ENCODE peak calls at places on chromosome 16, in eight cellular contexts. I, B, R, J, A, F, W and Y are unnamed samples.

GRCh38 chr16:26777821-26778220 is 288.9 kb upstream of the C16orf82 start:
- DNase-seq in I (no peak), A (no peak), B (no peak), W (no peak), J (no peak), R (no peak), F (no peak), Y (no peak)

GRCh38 chr16:12356622-12357365 is 380.3 kb downstream of the SNX29 start:
- DNase-seq in B (no peak), A (no peak), J (peak; percentile 53), F (peak; percentile 12), R (no peak), W (no peak), I (no peak), Y (no peak)

GRCh38 chr16:20675488-20676267 is 21.8 kb downstream of the ACSM1 start:
- DNase-seq in W (peak; percentile 49), A (no peak), I (no peak), B (peak; percentile 76), F (no peak), R (peak; percentile 74), J (no peak), Y (peak; percentile 52)

GRCh38 chr16:28863929-28864886 is 565 bp downstream of the SH2B1 start:
- DNase-seq in A (no peak), B (no peak), W (no peak), F (no peak), R (peak; percentile 29), I (peak; percentile 48), J (no peak), Y (no peak)

GRCh38 chr16:87014112-87014511 is 303.1 kb downstream of the C16orf95 start:
- DNase-seq in B (no peak), A (no peak), W (no peak), J (no peak), I (no peak), F (no peak), R (no peak), Y (no peak)

GRCh38 chr16:84065536-84066132 is 23.0 kb upstream of the SLC38A8 start:
- DNase-seq in A (no peak), R (peak; percentile 44), W (no peak), F (peak; percentile 66), J (peak; percentile 59), I (peak; percentile 65), B (peak; percentile 47), Y (no peak)

GRCh38 chr16:66842765-66843164 is 1.4 kb upstream of the CA7 start:
- DNase-seq in J (no peak), R (peak; percentile 47), F (no peak), I (no peak), B (no peak), A (no peak), W (no peak), Y (no peak)

GRCh38 chr16:85471469-85472431 is 141.4 kb upstream of the GSE1 start:
- DNase-seq in I (no peak), J (peak; percentile 31), R (peak; percentile 14), B (peak; percentile 83), W (peak; percentile 77), A (no peak), F (no peak), Y (peak; percentile 82)

GRCh38 chr16:86718118-86718517 is 139.8 kb downstream of the FOXL1 start:
- DNase-seq in A (no peak), W (no peak), I (peak; percentile 13), B (peak; percentile 25), J (no peak), R (peak; percentile 91), F (no peak), Y (peak; percentile 76)

DNA sequence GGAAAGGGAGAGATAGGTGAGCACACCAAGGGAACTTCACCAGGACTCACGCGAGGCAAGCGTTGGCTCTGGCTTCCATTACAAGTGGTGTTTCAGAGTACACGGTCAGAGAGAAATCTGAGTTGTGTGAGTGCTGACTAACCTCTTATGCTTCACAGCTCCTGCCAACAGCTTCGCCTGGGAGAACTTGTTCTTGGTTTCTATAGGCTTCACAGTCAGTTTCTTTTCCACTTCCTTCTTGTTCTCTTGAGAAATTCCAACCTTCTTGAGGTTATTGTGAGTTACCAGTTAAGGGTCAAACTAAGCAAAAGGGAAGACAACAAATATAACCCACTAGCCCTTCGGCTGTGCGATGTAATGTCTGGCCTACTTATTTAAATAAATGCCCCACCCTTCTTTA is 18.9 kb downstream of the PSME3IP1 start:
- DNase-seq in R (peak; percentile 17), A (no peak), W (peak; percentile 66), B (peak; percentile 35), J (no peak), F (no peak), I (peak; percentile 75), Y (no peak)
- H3K4me1 ChIP-seq in R (no peaks in the 10 kb centered on the region), A (peaks cover 10% of the 10 kb centered on the region), W (peaks cover 30% of the 10 kb centered on the region), B (peaks cover 7% of the 10 kb centered on the region), J (peaks cover 10% of the 10 kb centered on the region), F (no peaks in the 10 kb centered on the region), I (no peaks in the 10 kb centered on the region), Y (no peaks in the 10 kb centered on the region)

GRCh38 chr16:89473136-89473712 is 17.1 kb downstream of the ANKRD11 start:
- DNase-seq in I (no peak), R (no peak), B (no peak), F (no peak), W (no peak), A (no peak), J (no peak), Y (no peak)
- H3K4me1 ChIP-seq in I (peaks cover 14% of the 10 kb centered on the region), R (peaks cover 71% of the 10 kb centered on the region), B (peaks cover 16% of the 10 kb centered on the region), F (peaks cover 2% of the 10 kb centered on the region), W (peaks cover 85% of the 10 kb centered on the region), A (peaks cover 55% of the 10 kb centered on the region), J (peaks cover 49% of the 10 kb centered on the region), Y (peaks cover 5% of the 10 kb centered on the region)

GRCh38 chr16:56491657-56492261 is 28.1 kb downstream of the BBS2 start:
- DNase-seq in R (no peak), B (no peak), A (no peak), F (no peak), W (no peak), J (peak; percentile 18), I (no peak), Y (no peak)
- H3K4me1 ChIP-seq in R (no peaks in the 10 kb centered on the region), B (no peaks in the 10 kb centered on the region), A (no peaks in the 10 kb centered on the region), F (no peaks in the 10 kb centered on the region), W (no peaks in the 10 kb centered on the region), J (peaks cover 13% of the 10 kb centered on the region), I (no peaks in the 10 kb centered on the region), Y (no peaks in the 10 kb centered on the region)

GRCh38 chr16:4349332-4349731 is 1.8 kb downstream of the PAM16 start:
- DNase-seq in J (no peak), I (no peak), A (no peak), W (no peak), B (no peak), F (no peak), R (no peak), Y (no peak)
- H3K4me1 ChIP-seq in J (peaks cover 18% of the 10 kb centered on the region), I (peaks cover 4% of the 10 kb centered on the region), A (peaks cover 6% of the 10 kb centered on the region), W (peaks cover 61% of the 10 kb centered on the region), B (no peaks in the 10 kb centered on the region), F (peaks cover 10% of the 10 kb centered on the region), R (peaks cover 5% of the 10 kb centered on the region), Y (no peaks in the 10 kb centered on the region)

GRCh38 chr16:52451971-52452421 is 94.9 kb downstream of the TOX3 start:
- DNase-seq in A (no peak), W (no peak), F (no peak), B (no peak), R (no peak), I (no peak), J (no peak), Y (no peak)

GRCh38 chr16:52453661-52454060 is 93.3 kb downstream of the TOX3 start:
- DNase-seq in W (no peak), J (no peak), A (no peak), I (no peak), R (no peak), F (peak; percentile 30), B (no peak), Y (no peak)

GRCh38 chr16:52450906-52451305 is 96.0 kb downstream of the TOX3 start:
- DNase-seq in R (no peak), W (no peak), F (no peak), I (no peak), A (no peak), B (no peak), J (no peak), Y (no peak)

GRCh38 chr16:52446076-52446475 is 100.9 kb downstream of the TOX3 start:
- DNase-seq in J (no peak), I (peak; percentile 23), W (no peak), B (no peak), F (peak; percentile 32), A (no peak), R (no peak), Y (no peak)

DNA sequence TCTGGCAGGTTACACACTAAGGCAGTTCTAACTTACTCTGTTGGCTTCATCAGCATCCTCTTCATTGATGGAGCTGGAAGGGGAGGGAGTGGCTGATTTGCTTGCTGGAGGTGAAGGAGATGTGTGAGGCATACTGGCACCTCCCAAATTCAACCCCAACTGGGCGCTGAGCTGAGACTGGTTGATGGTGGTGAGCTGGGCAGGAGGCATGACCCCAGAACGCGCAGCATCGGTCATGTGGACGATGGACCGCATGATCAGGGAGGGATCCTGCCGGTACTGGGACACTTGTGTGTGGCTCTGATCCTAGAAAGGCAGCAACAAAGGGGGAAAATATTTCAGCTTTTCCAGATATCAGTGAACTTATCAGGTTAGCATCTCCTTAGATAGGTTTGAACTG is 96.7 kb downstream of the TOX3 start:
- DNase-seq in J (no peak), R (no peak), A (no peak), I (no peak), B (no peak), W (no peak), F (no peak), Y (no peak)
- H3K4me1 ChIP-seq in J (no peaks in the 10 kb centered on the region), R (no peaks in the 10 kb centered on the region), A (no peaks in the 10 kb centered on the region), I (no peaks in the 10 kb centered on the region), B (no peaks in the 10 kb centered on the region), W (no peaks in the 10 kb centered on the region), F (peaks cover 15% of the 10 kb centered on the region), Y (no peaks in the 10 kb centered on the region)

DNA sequence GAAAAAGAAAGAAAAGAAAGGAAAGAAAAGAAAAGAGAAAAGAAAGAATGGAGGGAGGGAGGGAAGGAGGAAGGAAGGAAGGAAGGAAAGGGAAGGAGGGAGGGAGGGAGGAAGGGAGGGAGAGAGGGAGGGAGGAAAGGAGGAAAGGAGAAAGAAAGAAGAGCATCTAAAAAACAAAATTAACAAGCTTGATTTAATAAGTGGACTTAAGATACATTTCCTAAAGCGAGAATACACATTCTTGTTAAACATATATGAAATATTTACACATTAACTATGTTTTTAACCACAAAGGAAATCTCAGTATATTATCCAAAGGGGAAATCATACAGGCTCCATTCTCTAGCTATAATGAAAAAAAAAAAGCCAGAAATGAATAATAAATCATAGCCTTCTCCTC is 47.3 kb upstream of the IRX5 start:
- DNase-seq in A (no peak), B (no peak), I (no peak), J (no peak), W (no peak), F (no peak), R (no peak), Y (no peak)
- H3K4me1 ChIP-seq in A (no peaks in the 10 kb centered on the region), B (no peaks in the 10 kb centered on the region), I (no peaks in the 10 kb centered on the region), J (peaks cover 2% of the 10 kb centered on the region), W (no peaks in the 10 kb centered on the region), F (no peaks in the 10 kb centered on the region), R (no peaks in the 10 kb centered on the region), Y (no peaks in the 10 kb centered on the region)

DNA sequence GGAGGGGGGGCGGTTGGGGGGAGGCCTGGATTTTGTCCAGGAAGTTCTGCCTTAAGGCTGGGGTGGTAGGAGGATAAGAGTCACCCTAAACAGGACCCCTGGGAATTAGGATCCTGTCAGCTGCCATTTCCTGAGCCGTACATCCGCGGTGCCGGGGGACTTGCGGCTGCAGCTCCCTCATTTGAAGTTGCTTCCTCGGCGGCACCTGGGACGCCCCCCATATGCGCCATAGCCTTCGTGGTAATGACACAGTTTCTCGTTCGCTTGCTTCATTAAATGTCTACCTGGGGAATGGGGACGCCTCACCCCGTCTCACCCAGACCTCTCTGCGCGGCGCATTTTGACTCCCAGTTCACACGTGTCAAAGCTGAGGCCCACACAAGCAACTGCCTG is 55.1 kb upstream of the PABPN1L start:
- DNase-seq in W (no peak), A (no peak), I (no peak), J (no peak), B (no peak), F (no peak), R (no peak), Y (no peak)
- H3K4me1 ChIP-seq in W (peaks cover 51% of the 10 kb centered on the region), A (peaks cover 26% of the 10 kb centered on the region), I (peaks cover 25% of the 10 kb centered on the region), J (peaks cover 15% of the 10 kb centered on the region), B (peaks cover 14% of the 10 kb centered on the region), F (no peaks in the 10 kb centered on the region), R (peaks cover 44% of the 10 kb centered on the region), Y (peaks cover 10% of the 10 kb centered on the region)